ENCODE peak calls at places on chromosomes 6 and 20, in five cellular contexts. X is tibial artery, D is mammary epithelial cell, R is SJSA1, S is left ventricle myocardium inferior. E is an unnamed sample.

GRCh38 chr6:43796910-43797890 is 27.2 kb downstream of the VEGFA start:
- DNase-seq in X (no peak), D (no peak), R (no peak), S (no peak), E (no peak)

GRCh38 chr6:116087437-116088027 is 13.1 kb upstream of the NT5DC1 start:
- DNase-seq in X (no peak), D (peak), R (peak), S (no peak), E (no peak)

GRCh38 chr6:91268941-91269340 is 682.1 kb upstream of the MAP3K7 start:
- DNase-seq in X (no peak), D (no peak), R (no peak), S (no peak), E (no peak)

GRCh38 chr20:13777171-13777601 is 7.5 kb downstream of the ESF1 start:
- DNase-seq in X (no peak), D (peak), R (no peak), S (no peak), E (no peak)

GRCh38 chr6:148293181-148293995 is 49.2 kb upstream of the SASH1 start:
- DNase-seq in X (no peak), D (no peak), R (no peak), S (peak), E (peak)

GRCh38 chr6:22664968-22665367 is 95.6 kb downstream of the HDGFL1 start:
- DNase-seq in X (no peak), D (peak), R (no peak), S (no peak), E (no peak)

GRCh38 chr20:63642518-63643247 is 10.5 kb downstream of the STMN3 start:
- DNase-seq in X (no peak), D (no peak), R (no peak), S (no peak), E (no peak)

GRCh38 chr6:139540276-139540675 is 165.8 kb upstream of the CITED2 start:
- DNase-seq in X (no peak), D (peak), R (no peak), S (no peak), E (no peak)

GRCh38 chr6:11143394-11144371 is 32.2 kb upstream of the ERVFRD-1 start:
- DNase-seq in X (peak), D (peak), R (peak), S (peak), E (no peak)

GRCh38 chr6:6546318-6547110 is 42.0 kb upstream of the LY86 start:
- DNase-seq in X (peak), D (peak), R (no peak), S (peak), E (peak)

GRCh38 chr6:42450314-42451145 is 1.2 kb downstream of the TRERF1 start:
- DNase-seq in X (no peak), D (no peak), R (no peak), S (no peak), E (no peak)

GRCh38 chr6:50602191-50602810 is 111.0 kb upstream of the TFAP2D start:
- DNase-seq in X (no peak), D (peak), R (peak), S (no peak), E (no peak)

GRCh38 chr6:132730560-132730959 is 16.7 kb upstream of the VNN1 start:
- DNase-seq in X (no peak), D (peak), R (peak), S (no peak), E (no peak)

GRCh38 chr6:140193269-140193668 is 818.8 kb upstream of the CITED2 start:
- DNase-seq in X (no peak), D (no peak), R (no peak), S (no peak), E (no peak)

GRCh38 chr20:49713779-49714712 is at the start of gene B4GALT5:
- DNase-seq in X (peak), D (no peak), R (peak), S (peak), E (peak)

GRCh38 chr20:63234693-63235398 is 859 bp upstream of the BIRC7 start:
- DNase-seq in X (no peak), D (peak), R (no peak), S (no peak), E (no peak)

GRCh38 chr6:30542404-30542725 is 13.9 kb downstream of the GNL1 start:
- DNase-seq in X (no peak), D (no peak), R (no peak), S (no peak), E (no peak)

GRCh38 chr6:144327081-144327480 is 41.9 kb downstream of the UTRN start:
- DNase-seq in X (no peak), D (no peak), R (no peak), S (no peak), E (no peak)

GRCh38 chr6:56571605-56572004 is 71.1 kb downstream of the DST start:
- DNase-seq in X (no peak), D (no peak), R (no peak), S (no peak), E (no peak)

GRCh38 chr6:6910734-6911295 is 196.9 kb upstream of the RREB1 start:
- DNase-seq in X (no peak), D (no peak), R (no peak), S (no peak), E (no peak)

GRCh38 chr6:21559238-21559637 is 34.3 kb upstream of the SOX4 start:
- DNase-seq in X (no peak), D (no peak), R (no peak), S (no peak), E (no peak)

GRCh38 chr6:17585766-17586502 is 14.2 kb upstream of the FAM8A1 start:
- DNase-seq in X (no peak), D (peak), R (no peak), S (no peak), E (no peak)

GRCh38 chr6:17580518-17581048 is 19.5 kb upstream of the FAM8A1 start:
- DNase-seq in X (peak), D (peak), R (peak), S (peak), E (peak)

GRCh38 chr6:17584241-17584803 is 15.8 kb upstream of the FAM8A1 start:
- DNase-seq in X (peak), D (peak), R (peak), S (no peak), E (peak)

GRCh38 chr6:17588011-17588410 is 12.1 kb upstream of the FAM8A1 start:
- DNase-seq in X (no peak), D (no peak), R (no peak), S (no peak), E (no peak)

DNA sequence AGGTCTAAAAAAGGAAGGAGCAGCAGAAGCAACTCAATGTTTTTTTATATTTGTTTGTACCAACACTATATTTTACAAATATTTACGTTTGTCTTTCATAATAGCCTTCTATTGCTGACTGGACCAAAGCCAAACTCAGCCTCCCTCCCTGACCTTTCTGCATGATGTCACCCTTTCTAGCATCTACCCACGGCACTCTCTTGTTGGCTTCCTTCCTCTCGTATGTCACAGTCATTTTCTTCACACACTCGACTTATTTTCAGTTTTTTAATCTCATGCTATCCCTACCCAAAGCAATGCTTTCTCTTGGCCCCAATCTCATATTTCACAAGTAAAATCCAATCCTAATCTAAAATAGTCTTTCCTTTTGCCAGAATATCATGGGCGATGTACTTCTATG is 16.3 kb upstream of the FAM8A1 start:
- DNase-seq in X (peak), D (no peak), R (no peak), S (no peak), E (no peak)
- H3K27ac ChIP-seq in X (peak), D (no peak), R (peak), S (peak), E (peak)

GRCh38 chr6:135038335-135038734 is 16.3 kb downstream of the HBS1L start:
- DNase-seq in X (no peak), D (no peak), R (no peak), S (no peak), E (no peak)
- H3K27ac ChIP-seq in X (no peak), D (no peak), R (no peak), S (no peak), E (no peak)

DNA sequence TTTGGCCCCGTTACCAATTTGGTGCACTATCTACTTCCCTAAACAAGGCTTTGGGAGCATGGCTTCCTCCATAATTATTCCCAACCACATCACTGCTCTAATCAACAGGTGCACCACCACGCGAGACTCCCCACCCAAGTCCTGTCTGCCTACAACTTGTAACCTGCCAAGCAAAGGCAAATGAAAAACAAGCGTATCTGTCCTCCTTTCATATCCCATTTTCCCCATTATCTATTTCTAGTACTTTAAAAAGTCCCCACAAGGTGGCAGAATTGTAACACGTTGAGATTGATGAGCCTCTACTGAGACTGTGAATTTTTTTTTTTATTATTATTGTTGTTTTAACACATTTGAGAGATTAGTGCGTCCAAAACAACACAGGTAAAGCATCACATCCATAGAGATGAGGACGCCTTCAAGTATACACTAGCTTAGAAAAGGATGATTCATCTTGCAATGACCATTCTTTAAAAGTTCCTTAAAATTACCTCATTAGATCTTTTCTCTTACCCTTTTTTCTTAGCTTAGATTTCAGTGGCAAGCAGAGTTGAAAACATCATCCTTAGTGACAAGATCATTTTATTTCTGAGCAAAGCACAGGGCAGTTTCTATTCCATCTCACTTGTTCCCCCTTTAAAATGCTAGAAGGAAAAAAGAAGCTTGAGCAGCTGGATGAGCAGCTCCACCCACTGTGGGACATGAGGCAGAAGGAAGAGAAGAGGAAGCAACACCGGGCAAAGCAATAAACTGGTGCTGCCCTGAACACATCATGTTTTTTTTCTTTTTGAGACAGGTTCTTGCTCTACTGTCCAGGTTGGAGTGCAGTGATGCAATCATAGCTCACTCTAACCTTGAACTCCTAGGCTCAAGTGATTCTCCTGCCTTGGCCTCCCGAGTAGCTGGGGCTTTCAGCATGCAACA is 210.8 kb downstream of the ARHGAP18 start:
- DNase-seq in X (peak), D (peak), R (peak), S (no peak), E (no peak)
- H3K27ac ChIP-seq in X (no peak), D (peak), R (no peak), S (peak), E (no peak)

GRCh38 chr20:56516631-56517030 is 7.9 kb upstream of the FAM209A start:
- DNase-seq in X (no peak), D (no peak), R (no peak), S (no peak), E (no peak)
- H3K27ac ChIP-seq in X (no peak), D (no peak), R (no peak), S (no peak), E (peak)

GRCh38 chr20:42889517-42889916 is 300.2 kb downstream of the PTPRT start:
- DNase-seq in X (no peak), D (no peak), R (no peak), S (no peak), E (no peak)

GRCh38 chr20:42895062-42895461 is 294.6 kb downstream of the PTPRT start:
- DNase-seq in X (no peak), D (no peak), R (no peak), S (no peak), E (no peak)
- H3K27ac ChIP-seq in X (no peak), D (no peak), R (no peak), S (no peak), E (no peak)

DNA sequence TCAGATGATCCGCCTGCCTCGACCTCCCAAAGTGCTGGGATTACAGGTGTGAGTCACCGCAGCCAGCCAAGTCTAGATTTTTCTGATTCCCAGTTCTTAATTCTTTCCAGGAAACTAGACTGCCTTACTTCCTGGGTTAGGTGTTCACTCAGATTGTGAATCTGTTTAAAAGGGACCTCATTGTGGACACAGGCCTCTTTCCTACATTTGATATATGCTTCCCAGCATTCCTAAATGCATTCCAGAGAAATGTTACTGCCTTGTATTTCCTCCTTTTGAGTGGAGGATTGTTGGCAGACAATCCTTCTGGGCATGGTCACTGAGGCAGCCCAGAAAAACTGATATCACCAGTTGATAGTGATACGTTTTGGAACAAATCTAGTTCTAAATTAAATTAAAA is 15.7 kb downstream of the TMEM181 start:
- DNase-seq in X (no peak), D (no peak), R (no peak), S (no peak), E (no peak)
- H3K27ac ChIP-seq in X (no peak), D (no peak), R (no peak), S (no peak), E (no peak)

GRCh38 chr20:44166477-44166876 is 20.5 kb downstream of the JPH2 start:
- DNase-seq in X (peak), D (no peak), R (peak), S (peak), E (no peak)

GRCh38 chr20:44160133-44160532 is 26.9 kb downstream of the JPH2 start:
- DNase-seq in X (no peak), D (no peak), R (no peak), S (no peak), E (no peak)

GRCh38 chr20:44170796-44171410 is 16.1 kb downstream of the JPH2 start:
- DNase-seq in X (no peak), D (no peak), R (no peak), S (no peak), E (no peak)

GRCh38 chr20:44167736-44168135 is 19.3 kb downstream of the JPH2 start:
- DNase-seq in X (no peak), D (no peak), R (no peak), S (no peak), E (no peak)

DNA sequence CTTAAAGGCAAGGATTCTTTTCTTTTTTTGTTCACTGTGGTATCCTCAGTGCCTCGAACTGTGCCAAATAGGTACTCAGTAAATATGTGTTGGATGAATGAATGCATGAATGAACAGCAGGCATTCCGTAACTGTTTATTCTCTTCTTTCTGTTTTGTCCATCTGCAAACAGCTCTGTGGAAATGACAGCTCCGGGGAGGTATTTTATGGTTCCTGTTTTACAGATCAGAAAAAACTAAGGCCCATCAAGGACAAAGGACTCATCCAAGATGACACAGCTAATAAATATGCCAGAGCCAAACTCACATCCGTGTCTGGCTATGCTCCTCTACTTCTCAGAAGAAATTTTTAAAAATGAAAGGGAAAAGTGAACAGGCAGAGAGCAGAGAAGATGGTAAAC is 21.0 kb downstream of the JPH2 start:
- DNase-seq in X (no peak), D (no peak), R (no peak), S (no peak), E (no peak)
- H3K27ac ChIP-seq in X (peak), D (peak), R (peak), S (peak), E (no peak)

GRCh38 chr20:34069341-34070078 is 42.5 kb downstream of the EIF2S2 start:
- DNase-seq in X (peak), D (peak), R (peak), S (peak), E (peak)
- H3K27ac ChIP-seq in X (peak), D (no peak), R (no peak), S (peak), E (no peak)

DNA sequence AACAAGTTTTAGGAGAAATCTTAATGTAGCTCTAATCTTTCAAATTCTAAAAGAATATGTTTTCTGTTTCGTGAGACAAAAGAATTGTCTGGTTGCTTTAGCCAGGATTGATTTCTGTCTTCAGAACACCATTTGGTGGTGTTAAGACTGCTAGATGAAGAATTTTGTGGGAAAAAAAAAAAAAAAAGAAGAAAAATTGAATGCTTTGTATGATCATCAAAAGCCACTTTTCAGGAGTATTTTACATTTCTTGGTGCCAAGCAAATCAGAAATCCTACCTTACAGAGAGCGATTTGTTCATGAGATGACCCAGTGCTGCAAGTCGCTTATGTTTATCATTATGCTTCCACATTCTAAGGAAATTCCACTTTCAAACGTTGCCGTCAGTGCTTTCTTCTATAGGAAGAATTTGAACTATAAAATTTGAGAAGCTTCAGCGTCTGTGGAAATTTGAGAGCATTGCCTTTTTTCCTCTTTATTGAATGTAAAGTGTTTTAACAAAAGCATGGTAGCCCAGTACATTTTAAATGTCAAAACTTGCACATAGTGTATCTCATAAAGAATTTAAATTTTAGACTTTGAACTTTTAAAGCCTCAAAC is 228.7 kb downstream of the BCKDHB start:
- DNase-seq in X (no peak), D (no peak), R (no peak), S (no peak), E (no peak)
- H3K27ac ChIP-seq in X (peak), D (no peak), R (no peak), S (peak), E (no peak)